ENCODE peak calls at places on chromosomes 5 and 9, in four cellular contexts. H is H7; U is caudate nucleus; O is stimulated activated naive CD8-positive, alpha-beta T cell treated with anti-CD3 and anti-CD28 coated beads, Interleukin-15, Interleukin-2, amounts not matched to agents 100 U/mL and 50 U/mL, for 24 hours. Q is an unnamed sample.

GRCh38 chr9:110040788-110041187 is 167.2 kb downstream of the C9orf152 start:
- DNase-seq in H (no peak), U (no peak), O (no peak), Q (no peak)

GRCh38 chr9:136629879-136630661 is 32.6 kb upstream of the EGFL7 start:
- DNase-seq in H (peak; percentile 96), U (no peak), O (peak; percentile 76), Q (peak; percentile 71)

GRCh38 chr5:72692273-72692672 is 124.2 kb upstream of the TNPO1 start:
- DNase-seq in H (no peak), U (no peak), O (no peak), Q (no peak)

GRCh38 chr9:87342743-87343142 is 154.9 kb upstream of the DAPK1 start:
- DNase-seq in H (no peak), U (no peak), O (no peak), Q (no peak)

GRCh38 chr5:66643383-66643782 is 47.2 kb downstream of the MAST4 start:
- DNase-seq in H (no peak), U (no peak), O (no peak), Q (no peak)

GRCh38 chr5:109482748-109483147 is 73.0 kb upstream of the PJA2 start:
- DNase-seq in H (no peak), U (no peak), O (no peak), Q (no peak)

GRCh38 chr5:131932235-131932634 is 13.2 kb downstream of the MEIKIN start:
- DNase-seq in H (peak; percentile 28), U (no peak), O (no peak), Q (no peak)

GRCh38 chr5:169024426-169024825 is 276.5 kb downstream of the SLIT3 start:
- DNase-seq in H (no peak), U (peak; percentile 23), O (no peak), Q (no peak)

GRCh38 chr9:136297016-136297691 is 6.7 kb downstream of the CCDC187 start:
- DNase-seq in H (no peak), U (no peak), O (no peak), Q (no peak)

GRCh38 chr5:151225071-151225470 is 1.2 kb upstream of the CCDC69 start:
- DNase-seq in H (no peak), U (no peak), O (no peak), Q (no peak)

GRCh38 chr9:113464672-113465271 is 1.2 kb downstream of the RGS3 start:
- DNase-seq in H (no peak), U (no peak), O (no peak), Q (no peak)

GRCh38 chr9:136564379-136564988 is 18.6 kb upstream of the NOTCH1 start:
- DNase-seq in H (peak; percentile 80), U (no peak), O (no peak), Q (no peak)

GRCh38 chr5:178310130-178310865 is 77.7 kb upstream of the PHYKPL start:
- DNase-seq in H (no peak), U (no peak), O (no peak), Q (no peak)

GRCh38 chr9:9790216-9790872 is 822.5 kb downstream of the PTPRD start:
- DNase-seq in H (peak; percentile 29), U (peak; percentile 4), O (peak; percentile 5), Q (no peak)

GRCh38 chr9:113566011-113566711 is 102.6 kb downstream of the RGS3 start:
- DNase-seq in H (no peak), U (no peak), O (no peak), Q (no peak)

GRCh38 chr5:148951612-148952011 is 111.2 kb downstream of the SH3TC2 start:
- DNase-seq in H (peak; percentile 41), U (no peak), O (no peak), Q (no peak)

GRCh38 chr5:129125819-129126218 is 31.3 kb downstream of the ISOC1 start:
- DNase-seq in H (no peak), U (no peak), O (no peak), Q (no peak)

GRCh38 chr9:72134801-72135200 is 14.4 kb upstream of the GDA start:
- DNase-seq in H (no peak), U (no peak), O (no peak), Q (no peak)

GRCh38 chr5:38515081-38515480 is 41.4 kb downstream of the LIFR start:
- DNase-seq in H (no peak), U (no peak), O (no peak), Q (no peak)

GRCh38 chr5:72472666-72473422 is 34.4 kb downstream of the ZNF366 start:
- DNase-seq in H (no peak), U (no peak), O (no peak), Q (no peak)

GRCh38 chr9:90457386-90458080 is 185.1 kb downstream of the DIRAS2 start:
- DNase-seq in H (no peak), U (no peak), O (no peak), Q (no peak)

Q was measured in activated naive CD8-positive, alpha-beta T cell treated with anti-CD3 and anti-CD28 coated beads for 36 hours.